ENCODE peak calls at places on chromosome 16, in eight cellular contexts. F is iPS DF 6.9; I is neuronal stem cell; R is ovary; N is effector memory CD4-positive, alpha-beta T cell; X is AG04450; Y is IMR-90; E is H1. S is an unnamed sample.

GRCh38 chr16:86567701-86568571 is 1.3 kb downstream of the FOXC2 start:
- DNase-seq in Y (peak; percentile 39), F (no peak), N (no peak), E (peak; percentile 75), I (no peak), X (no peak), R (no peak), S (no peak)

GRCh38 chr16:89574681-89575246 is 794 bp upstream of the CPNE7 start:
- DNase-seq in F (no peak), X (no peak), Y (peak; percentile 61), N (peak; percentile 38), E (peak; percentile 92), R (no peak), I (no peak), S (peak; percentile 78)

GRCh38 chr16:52569296-52569695 is 22.4 kb upstream of the TOX3 start:
- DNase-seq in X (no peak), N (no peak), I (no peak), Y (no peak), F (no peak), E (no peak), R (no peak), S (no peak)

GRCh38 chr16:52742608-52743007 is 195.7 kb upstream of the TOX3 start:
- DNase-seq in I (no peak), Y (no peak), F (no peak), N (no peak), X (no peak), R (no peak), E (no peak), S (no peak)

GRCh38 chr16:87446479-87446878 is 46.3 kb downstream of the ZCCHC14 start:
- DNase-seq in F (no peak), Y (no peak), N (no peak), E (no peak), X (no peak), I (no peak), R (no peak), S (no peak)

GRCh38 chr16:14284930-14285541 is 213.9 kb downstream of the MRTFB start:
- DNase-seq in N (no peak), F (no peak), I (no peak), R (no peak), Y (no peak), E (no peak), X (peak; percentile 27), S (no peak)

GRCh38 chr16:715448-716249 is 731 bp downstream of the METRN start:
- DNase-seq in N (no peak), X (no peak), F (no peak), R (no peak), Y (no peak), E (no peak), I (no peak), S (no peak)

GRCh38 chr16:2782583-2783351 is 4.6 kb downstream of the PRSS33 start:
- DNase-seq in N (no peak), X (no peak), F (no peak), I (no peak), Y (no peak), R (no peak), E (no peak), S (no peak)

GRCh38 chr16:87457724-87458423 is 35.0 kb downstream of the ZCCHC14 start:
- DNase-seq in X (peak; percentile 96), R (no peak), I (no peak), E (no peak), N (no peak), F (no peak), Y (peak; percentile 99), S (peak; percentile 92)

GRCh38 chr16:74468807-74469511 is 47.7 kb upstream of the CLEC18B start:
- DNase-seq in R (no peak), F (no peak), I (no peak), X (no peak), Y (no peak), E (no peak), N (no peak), S (no peak)

GRCh38 chr16:59210955-59211541 is 476.9 kb upstream of the GOT2 start:
- DNase-seq in F (no peak), E (no peak), I (peak; percentile 83), X (no peak), R (no peak), N (no peak), Y (peak; percentile 43), S (peak; percentile 82)

GRCh38 chr16:63578791-63579190 is 1542.6 kb upstream of the CDH8 start:
- DNase-seq in N (no peak), Y (no peak), E (no peak), R (no peak), I (no peak), F (no peak), X (no peak), S (no peak)

GRCh38 chr16:80887062-80887461 is 82.7 kb upstream of the CDYL2 start:
- DNase-seq in I (no peak), Y (no peak), N (no peak), E (no peak), X (no peak), R (no peak), F (no peak), S (no peak)

GRCh38 chr16:73080931-73081330 is 33.0 kb upstream of the ZFHX3 start:
- DNase-seq in R (no peak), F (no peak), I (no peak), X (no peak), N (no peak), Y (no peak), E (no peak), S (no peak)

GRCh38 chr16:73091199-73091598 is 43.3 kb upstream of the ZFHX3 start:
- DNase-seq in I (no peak), R (no peak), F (no peak), E (no peak), Y (no peak), N (no peak), X (no peak), S (no peak)

GRCh38 chr16:73083271-73083670 is 35.3 kb upstream of the ZFHX3 start:
- DNase-seq in N (no peak), E (no peak), X (no peak), I (no peak), F (no peak), Y (no peak), R (no peak), S (no peak)

GRCh38 chr16:73082608-73083007 is 34.7 kb upstream of the ZFHX3 start:
- DNase-seq in F (no peak), I (no peak), X (peak; percentile 81), E (no peak), Y (peak; percentile 98), R (no peak), N (no peak), S (no peak)

DNA sequence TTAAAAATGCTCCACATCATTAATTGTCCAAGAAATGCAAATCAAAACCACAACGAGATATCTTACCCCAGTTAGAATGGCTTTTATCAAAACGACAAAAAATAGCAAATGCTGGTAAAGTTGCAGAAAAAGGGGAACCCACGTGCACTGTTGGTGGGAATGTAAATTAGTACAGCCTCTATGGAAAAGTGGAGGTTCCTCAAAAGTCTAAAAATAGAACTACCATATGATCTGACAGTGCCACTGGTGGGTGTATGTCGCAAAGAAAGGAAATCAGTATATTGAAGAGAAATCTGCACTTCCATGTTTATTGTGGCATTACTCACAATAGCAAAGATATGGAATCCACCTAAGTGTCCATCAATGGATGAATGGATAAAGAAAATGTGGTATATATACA is 38.2 kb upstream of the ZFHX3 start:
- DNase-seq in R (no peak), Y (no peak), E (no peak), X (no peak), F (no peak), I (no peak), N (no peak), S (no peak)
- H3K27ac ChIP-seq in R (no peak overlapping the region), Y (no peak overlapping the region), E (no peak overlapping the region), X (no peak overlapping the region), F (no peak overlapping the region), I (no peak overlapping the region), N (no peak overlapping the region), S (no peak overlapping the region)

GRCh38 chr16:28193530-28194423 is 18.0 kb downstream of the XPO6 start:
- DNase-seq in X (peak; percentile 90), N (peak; percentile 3), E (no peak), R (no peak), Y (peak; percentile 98), I (no peak), F (no peak), S (peak; percentile 71)
- H3K27ac ChIP-seq in X (peak overlapping the region; percentile 97), N (peak overlapping the region; percentile 95), E (no peak overlapping the region), R (no peak overlapping the region), Y (peak overlapping the region; percentile 100), I (no peak overlapping the region), F (no peak overlapping the region), S (peak overlapping the region; percentile 94)

GRCh38 chr16:84699147-84699711 is 571 bp upstream of the USP10 start:
- DNase-seq in I (no peak), F (no peak), X (no peak), R (no peak), E (no peak), N (no peak), Y (no peak), S (no peak)

GRCh38 chr16:84703671-84704070 is 3.9 kb downstream of the USP10 start:
- DNase-seq in N (no peak), X (no peak), R (no peak), Y (no peak), F (no peak), I (no peak), E (no peak), S (no peak)

GRCh38 chr16:84699712-84700517 is at the start of gene USP10:
- DNase-seq in Y (peak; percentile 68), N (peak; percentile 79), I (peak; percentile 87), X (no peak), R (peak; percentile 71), E (peak; percentile 88), F (peak; percentile 67), S (peak; percentile 62)

GRCh38 chr16:84704253-84704652 is 4.5 kb downstream of the USP10 start:
- DNase-seq in F (no peak), X (no peak), N (no peak), E (no peak), Y (no peak), I (no peak), R (no peak), S (no peak)

DNA sequence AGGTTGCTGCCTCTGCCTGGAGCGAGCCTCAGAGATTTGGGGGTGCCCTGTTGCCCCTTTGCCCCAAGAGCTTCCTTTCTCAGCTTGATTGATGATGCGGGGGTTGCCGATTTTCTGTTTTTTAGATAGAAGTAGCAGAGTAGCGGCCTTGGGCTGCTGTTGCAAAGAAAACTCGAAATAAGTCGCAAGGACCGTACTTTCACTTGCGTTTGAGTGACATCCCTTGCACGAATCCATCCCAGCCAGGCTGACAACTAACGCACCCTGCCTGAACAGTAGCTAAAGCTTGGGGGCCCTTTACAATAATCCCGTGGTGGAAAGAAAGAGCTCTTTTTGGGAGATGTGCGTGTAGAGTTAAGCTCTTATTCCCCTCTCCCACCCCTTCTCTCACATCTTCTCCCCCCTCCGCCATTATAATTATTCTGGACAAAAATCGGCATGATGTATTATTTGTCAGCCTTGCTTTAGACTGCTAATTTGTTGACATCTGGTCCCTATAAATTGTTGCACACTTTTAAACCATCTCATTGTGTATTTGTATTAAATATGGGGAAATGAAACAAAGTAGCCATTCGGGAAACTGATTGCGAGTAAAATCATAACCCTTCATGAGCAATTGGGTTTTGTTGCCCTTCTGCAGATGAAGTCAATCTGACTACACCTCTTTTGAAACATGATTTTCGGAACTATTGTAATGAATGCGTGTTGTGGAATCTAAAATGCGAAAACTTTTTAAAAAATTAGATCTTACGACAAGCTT is 898 bp downstream of the USP10 start:
- DNase-seq in Y (peak; percentile 29), N (peak; percentile 11), E (no peak), X (no peak), F (no peak), I (peak; percentile 14), R (no peak), S (peak; percentile 42)
- H3K27ac ChIP-seq in Y (peak overlapping the region; percentile 63), N (peak overlapping the region; percentile 82), E (peak overlapping the region; percentile 92), X (no peak overlapping the region), F (no peak overlapping the region), I (no peak overlapping the region), R (peak overlapping the region; percentile 76), S (peak overlapping the region; percentile 55)

GRCh38 chr16:4874686-4875085 is 27.4 kb downstream of the UBN1 start:
- DNase-seq in I (no peak), R (no peak), F (no peak), E (no peak), X (no peak), N (no peak), Y (no peak), S (no peak)
- H3K27ac ChIP-seq in I (no peak overlapping the region), R (no peak overlapping the region), F (no peak overlapping the region), E (no peak overlapping the region), X (no peak overlapping the region), N (no peak overlapping the region), Y (no peak overlapping the region), S (no peak overlapping the region)

S was measured in SJSA1.